ENCODE peak calls at places on chromosomes 3 and 15, in nine cellular contexts. One of them, this sample, is unnamed.

GRCh38 chr3:98827221-98827620 is 64.1 kb downstream of the ST3GAL6 start:
- DNase-seq in breast epithelium: no peak
- DNase-seq in GM12878: no peak
- DNase-seq in GM12891: no peak
- DNase-seq in GM12892: no peak
- DNase-seq in upper lobe of left lung: no peak
- DNase-seq in HepG2: no peak
- DNase-seq in SK-N-SH: no peak
- DNase-seq in Panc1: no peak
- DNase-seq in this sample: no peak

GRCh38 chr3:197504239-197505191 is 51.3 kb downstream of the BDH1 start:
- DNase-seq in Panc1: no peak
- DNase-seq in GM12892: no peak
- DNase-seq in breast epithelium: no peak
- DNase-seq in GM12878: no peak
- DNase-seq in SK-N-SH: peak
- DNase-seq in upper lobe of left lung: no peak
- DNase-seq in HepG2: no peak
- DNase-seq in GM12891: no peak
- DNase-seq in this sample: no peak

GRCh38 chr3:116020495-116020894 is 397.2 kb downstream of the GAP43 start:
- DNase-seq in GM12892: no peak
- DNase-seq in HepG2: no peak
- DNase-seq in Panc1: no peak
- DNase-seq in GM12878: peak
- DNase-seq in GM12891: no peak
- DNase-seq in upper lobe of left lung: no peak
- DNase-seq in SK-N-SH: no peak
- DNase-seq in breast epithelium: no peak
- DNase-seq in this sample: no peak

GRCh38 chr3:106007512-106007911 is 138.7 kb upstream of the CBLB start:
- DNase-seq in SK-N-SH: no peak
- DNase-seq in Panc1: no peak
- DNase-seq in HepG2: no peak
- DNase-seq in GM12878: no peak
- DNase-seq in breast epithelium: no peak
- DNase-seq in upper lobe of left lung: no peak
- DNase-seq in GM12892: no peak
- DNase-seq in GM12891: no peak
- DNase-seq in this sample: no peak

GRCh38 chr3:145623349-145623748 is 537.6 kb downstream of the PLOD2 start:
- DNase-seq in GM12878: no peak
- DNase-seq in HepG2: no peak
- DNase-seq in GM12892: no peak
- DNase-seq in upper lobe of left lung: no peak
- DNase-seq in GM12891: no peak
- DNase-seq in SK-N-SH: no peak
- DNase-seq in breast epithelium: no peak
- DNase-seq in Panc1: no peak
- DNase-seq in this sample: no peak

GRCh38 chr3:40939113-40940070 is 259.9 kb upstream of the CTNNB1 start:
- DNase-seq in upper lobe of left lung: no peak
- DNase-seq in GM12892: no peak
- DNase-seq in HepG2: no peak
- DNase-seq in breast epithelium: peak
- DNase-seq in GM12878: no peak
- DNase-seq in SK-N-SH: no peak
- DNase-seq in GM12891: no peak
- DNase-seq in Panc1: no peak
- DNase-seq in this sample: no peak

GRCh38 chr3:41102053-41102556 is 97.2 kb upstream of the CTNNB1 start:
- DNase-seq in HepG2: peak
- DNase-seq in SK-N-SH: no peak
- DNase-seq in GM12891: no peak
- DNase-seq in GM12892: no peak
- DNase-seq in upper lobe of left lung: no peak
- DNase-seq in GM12878: no peak
- DNase-seq in breast epithelium: no peak
- DNase-seq in Panc1: no peak
- DNase-seq in this sample: no peak

GRCh38 chr3:43155464-43156121 is 49.7 kb upstream of the POMGNT2 start:
- DNase-seq in GM12878: no peak
- DNase-seq in GM12892: no peak
- DNase-seq in HepG2: peak
- DNase-seq in Panc1: no peak
- DNase-seq in breast epithelium: peak
- DNase-seq in SK-N-SH: no peak
- DNase-seq in upper lobe of left lung: no peak
- DNase-seq in GM12891: no peak
- DNase-seq in this sample: no peak

GRCh38 chr3:129305592-129306091 is 27.0 kb downstream of the HMCES start:
- DNase-seq in GM12891: no peak
- DNase-seq in Panc1: no peak
- DNase-seq in HepG2: no peak
- DNase-seq in GM12878: no peak
- DNase-seq in SK-N-SH: no peak
- DNase-seq in upper lobe of left lung: peak
- DNase-seq in GM12892: no peak
- DNase-seq in breast epithelium: peak
- DNase-seq in this sample: peak

GRCh38 chr3:42157915-42158538 is 66.9 kb downstream of the TRAK1 start:
- DNase-seq in GM12891: no peak
- DNase-seq in upper lobe of left lung: no peak
- DNase-seq in HepG2: no peak
- DNase-seq in GM12892: no peak
- DNase-seq in Panc1: no peak
- DNase-seq in SK-N-SH: no peak
- DNase-seq in breast epithelium: no peak
- DNase-seq in GM12878: no peak
- DNase-seq in this sample: no peak

GRCh38 chr15:101438482-101439284 is 50.8 kb downstream of the PCSK6 start:
- DNase-seq in breast epithelium: no peak
- DNase-seq in GM12892: no peak
- DNase-seq in HepG2: peak
- DNase-seq in GM12878: no peak
- DNase-seq in SK-N-SH: no peak
- DNase-seq in Panc1: no peak
- DNase-seq in GM12891: no peak
- DNase-seq in upper lobe of left lung: no peak
- DNase-seq in this sample: peak

GRCh38 chr3:152430223-152431002 is 161.7 kb downstream of the MBNL1 start:
- DNase-seq in upper lobe of left lung: no peak
- DNase-seq in GM12892: no peak
- DNase-seq in GM12878: no peak
- DNase-seq in SK-N-SH: no peak
- DNase-seq in breast epithelium: no peak
- DNase-seq in GM12891: no peak
- DNase-seq in HepG2: no peak
- DNase-seq in Panc1: no peak
- DNase-seq in this sample: no peak

GRCh38 chr3:160667452-160667851 is 9.5 kb upstream of the ARL14 start:
- DNase-seq in HepG2: no peak
- DNase-seq in GM12892: no peak
- DNase-seq in Panc1: no peak
- DNase-seq in GM12891: no peak
- DNase-seq in GM12878: no peak
- DNase-seq in SK-N-SH: no peak
- DNase-seq in breast epithelium: no peak
- DNase-seq in upper lobe of left lung: no peak
- DNase-seq in this sample: no peak

GRCh38 chr3:174202561-174202960 is 656.6 kb upstream of the NAALADL2 start:
- DNase-seq in SK-N-SH: no peak
- DNase-seq in Panc1: no peak
- DNase-seq in upper lobe of left lung: no peak
- DNase-seq in GM12891: no peak
- DNase-seq in GM12878: no peak
- DNase-seq in GM12892: no peak
- DNase-seq in breast epithelium: no peak
- DNase-seq in HepG2: no peak
- DNase-seq in this sample: no peak

GRCh38 chr3:140163159-140163763 is 228.3 kb downstream of the CLSTN2 start:
- DNase-seq in HepG2: no peak
- DNase-seq in GM12892: no peak
- DNase-seq in upper lobe of left lung: no peak
- DNase-seq in GM12878: no peak
- DNase-seq in breast epithelium: no peak
- DNase-seq in GM12891: no peak
- DNase-seq in SK-N-SH: no peak
- DNase-seq in Panc1: no peak
- DNase-seq in this sample: no peak

GRCh38 chr15:58528197-58528870 is 96.5 kb downstream of the LIPC start:
- DNase-seq in GM12892: no peak
- DNase-seq in SK-N-SH: no peak
- DNase-seq in HepG2: peak
- DNase-seq in Panc1: no peak
- DNase-seq in GM12878: no peak
- DNase-seq in GM12891: no peak
- DNase-seq in breast epithelium: no peak
- DNase-seq in upper lobe of left lung: no peak
- DNase-seq in this sample: no peak

GRCh38 chr3:59922226-59922625 is 872.4 kb upstream of the CFAP20DC start:
- DNase-seq in Panc1: no peak
- DNase-seq in HepG2: no peak
- DNase-seq in GM12891: no peak
- DNase-seq in upper lobe of left lung: no peak
- DNase-seq in SK-N-SH: no peak
- DNase-seq in GM12892: no peak
- DNase-seq in breast epithelium: no peak
- DNase-seq in GM12878: no peak
- DNase-seq in this sample: no peak
- TF ChIP-seq POLR2AphosphoS5 in Panc1: no peak
- TF ChIP-seq POLR2AphosphoS5 in HepG2: no peak
- TF ChIP-seq POLR2AphosphoS5 in GM12891: no peak
- TF ChIP-seq POLR2AphosphoS5 in upper lobe of left lung: no peak
- TF ChIP-seq POLR2AphosphoS5 in SK-N-SH: no peak
- TF ChIP-seq POLR2AphosphoS5 in GM12892: no peak
- TF ChIP-seq POLR2AphosphoS5 in breast epithelium: no peak
- TF ChIP-seq POLR2AphosphoS5 in GM12878: no peak
- TF ChIP-seq POLR2AphosphoS5 in this sample: no peak

DNA sequence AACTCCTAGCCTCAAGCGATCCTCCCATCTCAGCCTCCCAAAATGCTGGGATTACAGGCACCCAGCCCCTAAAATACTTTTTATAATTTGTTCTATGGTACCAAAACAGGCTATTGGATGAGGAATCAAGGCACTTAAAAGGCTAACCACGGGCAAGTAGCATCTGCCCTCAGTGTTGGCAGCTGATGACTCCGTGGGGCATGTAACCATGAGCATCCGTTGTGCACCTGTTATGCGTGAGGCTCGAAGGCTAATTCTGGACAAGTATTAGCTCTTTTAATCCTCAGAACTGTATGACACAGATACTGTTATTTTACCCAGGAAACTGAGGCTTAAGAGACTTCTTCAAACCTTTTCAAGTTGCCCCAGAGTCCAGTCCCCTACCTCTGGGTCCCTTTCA is 10.2 kb downstream of the WDR73 start:
- DNase-seq in breast epithelium: no peak
- DNase-seq in GM12878: no peak
- DNase-seq in Panc1: no peak
- DNase-seq in upper lobe of left lung: no peak
- DNase-seq in HepG2: no peak
- DNase-seq in GM12892: no peak
- DNase-seq in SK-N-SH: no peak
- DNase-seq in GM12891: no peak
- DNase-seq in this sample: no peak
- TF ChIP-seq POLR2AphosphoS5 in breast epithelium: no peak
- TF ChIP-seq POLR2AphosphoS5 in GM12878: no peak
- TF ChIP-seq POLR2AphosphoS5 in Panc1: no peak
- TF ChIP-seq POLR2AphosphoS5 in upper lobe of left lung: no peak
- TF ChIP-seq POLR2AphosphoS5 in HepG2: no peak
- TF ChIP-seq POLR2AphosphoS5 in GM12892: no peak
- TF ChIP-seq POLR2AphosphoS5 in SK-N-SH: no peak
- TF ChIP-seq POLR2AphosphoS5 in GM12891: no peak
- TF ChIP-seq POLR2AphosphoS5 in this sample: no peak

GRCh38 chr3:148955544-148956346 is 35.6 kb upstream of the GYG1 start:
- DNase-seq in Panc1: no peak
- DNase-seq in SK-N-SH: peak
- DNase-seq in upper lobe of left lung: no peak
- DNase-seq in GM12878: no peak
- DNase-seq in GM12892: no peak
- DNase-seq in HepG2: peak
- DNase-seq in breast epithelium: peak
- DNase-seq in GM12891: no peak
- DNase-seq in this sample: no peak

GRCh38 chr3:148954981-148955380 is 36.4 kb upstream of the GYG1 start:
- DNase-seq in GM12891: no peak
- DNase-seq in upper lobe of left lung: no peak
- DNase-seq in Panc1: no peak
- DNase-seq in GM12878: no peak
- DNase-seq in breast epithelium: no peak
- DNase-seq in GM12892: no peak
- DNase-seq in HepG2: no peak
- DNase-seq in SK-N-SH: no peak
- DNase-seq in this sample: no peak

GRCh38 chr3:148957586-148957985 is 33.8 kb upstream of the GYG1 start:
- DNase-seq in breast epithelium: no peak
- DNase-seq in GM12878: no peak
- DNase-seq in Panc1: no peak
- DNase-seq in upper lobe of left lung: no peak
- DNase-seq in HepG2: peak
- DNase-seq in GM12892: no peak
- DNase-seq in GM12891: no peak
- DNase-seq in SK-N-SH: no peak
- DNase-seq in this sample: no peak

GRCh38 chr3:148962513-148962912 is 28.8 kb upstream of the GYG1 start:
- DNase-seq in GM12892: no peak
- DNase-seq in GM12891: no peak
- DNase-seq in Panc1: no peak
- DNase-seq in HepG2: peak
- DNase-seq in upper lobe of left lung: no peak
- DNase-seq in breast epithelium: no peak
- DNase-seq in GM12878: no peak
- DNase-seq in SK-N-SH: no peak
- DNase-seq in this sample: no peak

DNA sequence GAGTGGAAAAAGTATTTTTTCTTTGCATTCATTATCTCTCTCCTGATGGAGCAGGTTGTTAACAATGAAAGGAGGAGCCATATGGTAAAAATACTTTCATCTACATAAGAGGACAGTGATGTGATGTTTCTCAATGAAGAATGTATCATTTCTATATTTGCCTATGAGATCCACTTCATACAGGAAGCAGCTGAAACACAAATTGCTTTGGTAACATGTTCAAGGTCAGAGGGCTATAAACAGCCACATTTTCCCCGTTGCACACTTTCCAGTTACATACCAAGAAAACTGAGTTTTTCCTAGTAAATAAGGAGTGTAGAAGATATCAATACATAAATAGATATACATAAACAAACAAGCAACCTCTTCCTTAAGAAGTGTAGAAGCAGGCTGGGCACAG is 32.7 kb upstream of the GYG1 start:
- DNase-seq in GM12878: no peak
- DNase-seq in Panc1: no peak
- DNase-seq in GM12892: no peak
- DNase-seq in GM12891: no peak
- DNase-seq in breast epithelium: no peak
- DNase-seq in HepG2: no peak
- DNase-seq in upper lobe of left lung: no peak
- DNase-seq in SK-N-SH: no peak
- DNase-seq in this sample: no peak
- TF ChIP-seq POLR2AphosphoS5 in GM12878: no peak
- TF ChIP-seq POLR2AphosphoS5 in Panc1: no peak
- TF ChIP-seq POLR2AphosphoS5 in GM12892: no peak
- TF ChIP-seq POLR2AphosphoS5 in GM12891: no peak
- TF ChIP-seq POLR2AphosphoS5 in breast epithelium: no peak
- TF ChIP-seq POLR2AphosphoS5 in HepG2: no peak
- TF ChIP-seq POLR2AphosphoS5 in upper lobe of left lung: no peak
- TF ChIP-seq POLR2AphosphoS5 in SK-N-SH: no peak
- TF ChIP-seq POLR2AphosphoS5 in this sample: no peak

GRCh38 chr3:69558912-69559311 is 173.0 kb upstream of the FRMD4B start:
- DNase-seq in GM12891: no peak
- DNase-seq in GM12892: no peak
- DNase-seq in GM12878: no peak
- DNase-seq in Panc1: no peak
- DNase-seq in upper lobe of left lung: no peak
- DNase-seq in SK-N-SH: no peak
- DNase-seq in breast epithelium: peak
- DNase-seq in HepG2: no peak
- DNase-seq in this sample: no peak
- TF ChIP-seq POLR2AphosphoS5 in GM12891: no peak
- TF ChIP-seq POLR2AphosphoS5 in GM12892: no peak
- TF ChIP-seq POLR2AphosphoS5 in GM12878: no peak
- TF ChIP-seq POLR2AphosphoS5 in Panc1: no peak
- TF ChIP-seq POLR2AphosphoS5 in upper lobe of left lung: peak
- TF ChIP-seq POLR2AphosphoS5 in SK-N-SH: no peak
- TF ChIP-seq POLR2AphosphoS5 in breast epithelium: peak
- TF ChIP-seq POLR2AphosphoS5 in HepG2: no peak
- TF ChIP-seq POLR2AphosphoS5 in this sample: no peak